ENCODE peak calls at places on chromosomes 16 and 17, in eight cellular contexts. T is gastrocnemius medialis, M is IMR-90, E is ovary, P is neural progenitor cell, S is uterus, Z is tibial nerve, H is Caco-2. C is an unnamed sample.
A peak's percentile ranks its signal among the peaks of the same experiment; 100 is the strongest.

GRCh38 chr16:27127293-27127692 is 60.6 kb downstream of the C16orf82 start:
- DNase-seq in S (no peak), P (no peak), E (no peak), T (no peak), Z (no peak), M (peak; percentile 61), H (no peak), C (no peak)

GRCh38 chr16:86029131-86029741 is 130.3 kb downstream of the IRF8 start:
- DNase-seq in Z (no peak), T (no peak), M (peak; percentile 68), P (no peak), E (no peak), S (no peak), H (no peak), C (no peak)

GRCh38 chr17:16918443-16918842 is 53.5 kb downstream of the TNFRSF13B start:
- DNase-seq in S (no peak), Z (no peak), T (no peak), H (peak; percentile 65), E (no peak), M (no peak), P (no peak), C (no peak)

GRCh38 chr17:57016066-57016763 is 38.3 kb downstream of the SCPEP1 start:
- DNase-seq in H (no peak), S (no peak), M (no peak), Z (no peak), P (no peak), T (no peak), E (no peak), C (no peak)

GRCh38 chr16:526181-527014 is 1.1 kb upstream of the CAPN15 start:
- DNase-seq in P (peak; percentile 78), M (peak; percentile 40), S (no peak), E (peak; percentile 54), Z (no peak), H (peak; percentile 67), T (no peak), C (no peak)

GRCh38 chr17:8060274-8060673 is 21.4 kb downstream of the ALOX15B start:
- DNase-seq in H (peak; percentile 69), T (no peak), S (peak; percentile 48), Z (peak; percentile 89), E (peak; percentile 57), M (peak; percentile 65), P (peak; percentile 90), C (no peak)

GRCh38 chr16:74999208-74999682 is 421 bp downstream of the ZNRF1 start:
- DNase-seq in T (no peak), M (no peak), S (no peak), E (peak; percentile 58), P (no peak), Z (no peak), H (peak; percentile 54), C (peak; percentile 86)

GRCh38 chr17:81400154-81400938 is 5.1 kb downstream of the BAHCC1 start:
- DNase-seq in H (no peak), M (peak; percentile 60), E (peak; percentile 57), T (peak; percentile 58), Z (no peak), S (no peak), P (peak; percentile 95), C (no peak)

GRCh38 chr16:85667261-85667660 is 21.5 kb downstream of the GINS2 start:
- DNase-seq in M (no peak), H (no peak), P (no peak), T (no peak), E (no peak), S (no peak), Z (no peak), C (no peak)

GRCh38 chr17:9767432-9767991 is 23.9 kb downstream of the DHRS7C start:
- DNase-seq in M (no peak), Z (no peak), E (no peak), P (no peak), H (no peak), T (no peak), S (no peak), C (no peak)

GRCh38 chr17:66466421-66466820 is 164.0 kb downstream of the PRKCA start:
- DNase-seq in P (no peak), T (no peak), E (no peak), S (no peak), Z (no peak), H (no peak), M (no peak), C (no peak)

GRCh38 chr17:41618341-41619161 is 5.8 kb downstream of the KRT17 start:
- DNase-seq in P (no peak), Z (no peak), T (no peak), M (no peak), E (no peak), S (no peak), H (no peak), C (no peak)

GRCh38 chr16:9627427-9627826 is 536.0 kb downstream of the HAPSTR1 start:
- DNase-seq in S (no peak), E (no peak), T (no peak), Z (no peak), H (no peak), P (no peak), M (no peak), C (no peak)

GRCh38 chr17:31835984-31836383 is 23.1 kb downstream of the COPRS start:
- DNase-seq in P (no peak), T (no peak), H (no peak), M (no peak), Z (no peak), S (no peak), E (no peak), C (no peak)

GRCh38 chr17:57357392-57357784 is 101.1 kb downstream of the MSI2 start:
- DNase-seq in H (no peak), Z (no peak), S (no peak), E (no peak), M (no peak), P (no peak), T (peak; percentile 75), C (peak; percentile 78)

GRCh38 chr16:82240111-82240510 is 70.1 kb upstream of the MPHOSPH6 start:
- DNase-seq in S (no peak), E (no peak), T (no peak), M (peak; percentile 6), Z (no peak), H (no peak), P (no peak), C (no peak)

GRCh38 chr16:82236875-82237274 is 66.9 kb upstream of the MPHOSPH6 start:
- DNase-seq in Z (no peak), P (no peak), M (no peak), T (no peak), E (no peak), S (no peak), H (no peak), C (no peak)

GRCh38 chr16:82236415-82236814 is 66.4 kb upstream of the MPHOSPH6 start:
- DNase-seq in T (no peak), P (no peak), E (no peak), H (no peak), S (no peak), M (no peak), Z (no peak), C (no peak)

GRCh38 chr16:82241469-82242052 is 71.5 kb upstream of the MPHOSPH6 start:
- DNase-seq in S (no peak), M (no peak), Z (no peak), P (no peak), H (no peak), E (no peak), T (no peak), C (no peak)
- TF ChIP-seq CTCF in S (no peak), M (no peak), Z (no peak), P (no peak), H (no peak), E (no peak), T (no peak), C (no peak)

DNA sequence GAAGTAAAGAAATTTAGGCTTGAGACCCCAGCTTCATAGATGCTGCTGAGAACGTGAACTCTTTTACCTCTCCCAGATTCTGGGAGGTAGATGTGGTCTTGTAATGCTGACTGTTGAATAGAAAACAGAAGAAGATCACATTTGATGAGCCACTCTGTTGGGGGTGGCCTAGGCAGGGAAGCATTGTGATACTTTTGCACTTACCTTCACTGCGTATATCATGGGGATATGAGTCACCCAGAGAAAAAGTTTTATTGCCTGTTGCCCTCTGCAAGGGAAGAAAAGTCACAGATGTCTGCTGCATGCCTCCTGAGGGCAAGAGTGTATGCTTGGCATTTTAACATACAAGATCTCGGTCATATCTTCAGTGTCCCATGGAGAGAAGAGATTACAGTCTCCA is 365.4 kb downstream of the SNX29 start:
- DNase-seq in Z (no peak), M (peak; percentile 31), E (no peak), S (no peak), T (no peak), H (no peak), P (no peak), C (no peak)
- H3K4me3 ChIP-seq in Z (no peak overlapping the region), M (no peak overlapping the region), E (no peak overlapping the region), S (no peak overlapping the region), T (no peak overlapping the region), H (no peak overlapping the region), P (no peak overlapping the region), C (no peak overlapping the region)

GRCh38 chr16:80092686-80093085 is 448.1 kb upstream of the DYNLRB2 start:
- DNase-seq in P (no peak), S (no peak), Z (no peak), E (no peak), H (no peak), M (no peak), T (no peak), C (no peak)
- H3K4me1 ChIP-seq in P (peaks cover 12% of the 10 kb centered on the region), S (no peaks in the 10 kb centered on the region), Z (no peaks in the 10 kb centered on the region), E (no peaks in the 10 kb centered on the region), H (peaks cover 10% of the 10 kb centered on the region), M (no peaks in the 10 kb centered on the region), T (no peaks in the 10 kb centered on the region), C (no peaks in the 10 kb centered on the region)

DNA sequence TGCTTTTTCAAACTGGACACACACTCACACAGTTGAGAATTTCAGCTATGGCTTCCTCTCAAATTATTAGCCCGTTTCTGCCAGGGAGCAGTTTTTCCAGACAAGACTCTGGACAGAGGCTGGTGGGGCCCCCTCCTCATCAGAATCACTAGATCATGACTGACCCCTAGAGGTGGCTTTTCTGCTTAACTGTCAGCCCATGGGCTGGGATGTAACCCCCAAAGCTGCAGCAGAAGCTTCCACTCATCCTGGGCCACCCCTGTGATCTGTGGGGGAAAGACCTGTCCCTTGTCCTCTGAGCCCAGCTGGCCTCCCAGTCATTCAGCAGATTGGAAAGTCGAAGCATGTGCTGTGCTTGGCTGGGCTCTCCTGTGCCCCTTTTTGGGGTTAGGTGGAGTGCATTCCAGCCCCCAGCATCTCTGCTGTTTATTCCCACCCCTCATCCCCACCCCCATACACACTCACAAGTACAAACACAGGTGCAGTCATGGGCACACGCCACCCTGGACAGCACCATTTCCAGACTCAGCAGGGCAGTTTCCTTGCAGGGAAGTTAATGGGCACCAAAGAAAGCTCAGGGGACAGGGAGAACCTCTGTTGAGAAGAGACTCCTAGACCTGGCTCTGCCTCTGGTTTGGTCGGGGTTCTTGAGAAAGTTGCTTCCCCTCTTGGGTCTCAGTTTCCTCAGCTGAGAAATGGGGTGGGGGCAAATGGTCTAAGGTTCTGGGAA is 77.6 kb upstream of the RBL2 start:
- DNase-seq in P (peak; percentile 42), H (peak; percentile 30), S (no peak), M (no peak), E (no peak), T (no peak), Z (no peak), C (no peak)
- TF ChIP-seq CTCF in P (peak; percentile 53), H (peak; percentile 15), S (no peak), M (no peak), E (no peak), T (no peak), Z (no peak), C (no peak)

C was measured in left lung.